ENCODE peak calls at places on chromosomes 12 and 14, in seven cellular contexts. C is body of pancreas, H is uterus, G is IMR-90, E is heart left ventricle, O is A549, P is NB4. L is an unnamed sample.

GRCh38 chr12:75634244-75635222 is 123.1 kb upstream of the KRR1 start:
- DNase-seq in H (no peak), C (no peak), O (no peak), P (peak), G (no peak), E (no peak), L (no peak)

GRCh38 chr12:18281941-18282340 is 20.6 kb downstream of the PIK3C2G start:
- DNase-seq in G (no peak), E (no peak), C (no peak), O (no peak), H (no peak), P (no peak), L (no peak)

GRCh38 chr12:20097561-20097960 is 270.8 kb upstream of the PDE3A start:
- DNase-seq in H (no peak), P (no peak), E (no peak), O (no peak), C (no peak), G (peak), L (no peak)

GRCh38 chr12:113261847-113262470 is 40.7 kb downstream of the TPCN1 start:
- DNase-seq in E (no peak), C (no peak), O (no peak), P (peak), H (no peak), G (peak), L (no peak)

GRCh38 chr12:2064078-2064507 is 11.3 kb downstream of the CACNA1C start:
- DNase-seq in C (no peak), P (peak), E (no peak), O (no peak), H (no peak), G (peak), L (no peak)

GRCh38 chr14:77053046-77053841 is 24.7 kb upstream of the IRF2BPL start:
- DNase-seq in P (peak), E (peak), G (peak), H (peak), O (no peak), C (peak), L (no peak)

GRCh38 chr14:99509871-99510555 is 28.8 kb downstream of the CCNK start:
- DNase-seq in E (peak), H (no peak), O (no peak), P (no peak), C (no peak), G (no peak), L (no peak)

GRCh38 chr12:57456145-57456700 is 1.1 kb downstream of the INHBE start:
- DNase-seq in G (peak), C (no peak), O (peak), H (no peak), P (peak), E (no peak), L (no peak)

GRCh38 chr14:57533214-57533613 is 39.6 kb upstream of the CCDC198 start:
- DNase-seq in E (no peak), G (no peak), C (no peak), O (peak), H (no peak), P (peak), L (no peak)

GRCh38 chr14:105315211-105315721 is 718 bp downstream of the PACS2 start:
- DNase-seq in O (peak), H (no peak), G (no peak), P (peak), C (peak), E (no peak), L (peak)

GRCh38 chr12:131390408-131391100 is 320.3 kb upstream of the SFSWAP start:
- DNase-seq in G (no peak), H (no peak), E (no peak), O (peak), C (no peak), P (peak), L (no peak)

GRCh38 chr14:104843442-104844305 is 21.4 kb upstream of the CEP170B start:
- DNase-seq in C (no peak), P (no peak), H (no peak), O (no peak), G (no peak), E (no peak), L (no peak)

GRCh38 chr12:32211769-32212156 is 105.1 kb downstream of the BICD1 start:
- DNase-seq in P (no peak), H (no peak), O (no peak), C (no peak), E (no peak), G (no peak), L (no peak)

GRCh38 chr12:58919271-58920101 is 818 bp downstream of the LRIG3 start:
- DNase-seq in E (peak), C (peak), H (peak), P (no peak), O (peak), G (peak), L (peak)

GRCh38 chr14:36238666-36239363 is 62.3 kb upstream of the PTCSC3 start:
- DNase-seq in E (no peak), O (no peak), P (peak), H (no peak), C (no peak), G (peak), L (peak)

GRCh38 chr12:53750812-53751335 is 905 bp downstream of the CISTR start:
- DNase-seq in G (peak), P (no peak), H (peak), E (no peak), C (no peak), O (no peak), L (no peak)

GRCh38 chr12:53751336-53752191 is at the start of gene CISTR:
- DNase-seq in P (peak), E (no peak), G (no peak), C (no peak), H (peak), O (no peak), L (no peak)

GRCh38 chr12:53752192-53752601 is 418 bp upstream of the CISTR start:
- DNase-seq in E (no peak), O (no peak), G (no peak), P (no peak), H (no peak), C (no peak), L (no peak)

GRCh38 chr12:53754196-53754595 is 2.4 kb upstream of the CISTR start:
- DNase-seq in H (no peak), P (peak), E (no peak), G (no peak), C (no peak), O (no peak), L (no peak)

GRCh38 chr12:53752651-53753050 is 872 bp upstream of the CISTR start:
- DNase-seq in O (no peak), H (no peak), E (no peak), C (no peak), G (no peak), P (peak), L (no peak)
- TF ChIP-seq POLR2A in O (no peak), H (no peak), E (no peak), C (no peak), G (no peak), P (no peak), L (no peak)

GRCh38 chr14:61751475-61751989 is 10.7 kb upstream of the SNAPC1 start:
- DNase-seq in P (no peak), E (no peak), C (no peak), O (no peak), G (no peak), H (no peak), L (no peak)

GRCh38 chr14:61756135-61756534 is 6.1 kb upstream of the SNAPC1 start:
- DNase-seq in C (no peak), O (no peak), G (no peak), P (no peak), E (no peak), H (no peak), L (no peak)

GRCh38 chr14:61754627-61755381 is 7.4 kb upstream of the SNAPC1 start:
- DNase-seq in C (no peak), E (no peak), H (no peak), O (no peak), P (no peak), G (peak), L (no peak)

GRCh38 chr14:61752626-61753025 is 9.6 kb upstream of the SNAPC1 start:
- DNase-seq in O (no peak), H (no peak), C (no peak), E (no peak), P (peak), G (peak), L (no peak)

GRCh38 chr14:61753631-61754030 is 8.6 kb upstream of the SNAPC1 start:
- DNase-seq in G (peak), C (no peak), H (no peak), P (peak), O (no peak), E (no peak), L (no peak)
- TF ChIP-seq CTCF in G (no peak), C (no peak), H (no peak), P (no peak), O (no peak), E (no peak), L (no peak)

GRCh38 chr12:98594050-98594853 is 766 bp downstream of the SLC25A3 start:
- DNase-seq in P (peak), O (no peak), H (no peak), E (peak), G (no peak), C (peak), L (peak)

GRCh38 chr12:98592825-98593322 is 612 bp upstream of the SLC25A3 start:
- DNase-seq in C (no peak), E (no peak), H (no peak), O (no peak), P (peak), G (no peak), L (no peak)

GRCh38 chr12:98595152-98595988 is 1.9 kb downstream of the SLC25A3 start:
- DNase-seq in O (peak), H (no peak), E (no peak), P (peak), G (peak), C (no peak), L (no peak)

GRCh38 chr12:98591209-98591608 is 2.3 kb upstream of the SLC25A3 start:
- DNase-seq in E (no peak), G (peak), P (peak), H (no peak), C (no peak), O (no peak), L (no peak)

GRCh38 chr12:98593351-98594049 is at the start of gene SLC25A3:
- DNase-seq in C (peak), H (peak), E (peak), P (peak), O (peak), G (peak), L (peak)
- TF ChIP-seq POLR2A in C (peak), H (peak), E (peak), P (peak), O (peak), G (peak), L (peak)

DNA sequence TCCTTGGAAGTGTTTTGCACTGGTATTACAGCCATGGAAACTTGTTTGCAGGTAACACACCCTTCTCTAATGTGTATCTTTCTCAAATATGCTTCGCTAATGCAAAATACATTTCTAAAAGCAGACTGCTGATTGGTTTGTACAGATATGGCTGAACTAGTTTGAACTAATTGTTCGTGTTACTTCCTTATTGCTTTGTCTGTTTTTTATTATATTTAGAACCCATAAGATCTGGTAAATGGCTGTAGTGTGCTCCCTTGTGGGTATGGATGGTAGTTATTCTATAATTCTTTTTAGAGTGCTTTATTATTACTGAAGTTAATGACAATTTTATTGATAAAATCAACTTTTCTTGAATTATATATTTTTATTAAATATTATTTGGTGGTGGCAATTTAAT is 53.0 kb downstream of the ATF7IP start:
- DNase-seq in C (no peak), P (no peak), E (no peak), G (peak), H (no peak), O (no peak), L (no peak)
- TF ChIP-seq CTCF in C (peak), P (no peak), E (peak), G (peak), H (peak), O (no peak), L (no peak)

GRCh38 chr14:93986972-93987371 is 10.1 kb upstream of the CCDC197 start:
- DNase-seq in G (no peak), C (no peak), P (no peak), H (no peak), O (no peak), E (peak), L (no peak)
- TF ChIP-seq POLR2A in G (no peak), C (no peak), P (no peak), H (no peak), O (no peak), E (no peak), L (no peak)